ENCODE peak calls at places on chromosomes 13 and 19, in four cellular contexts. A is foreskin keratinocyte; L is naive thymus-derived CD8-positive, alpha-beta T cell; Q is left cardiac atrium. P is an unnamed sample.

GRCh38 chr13:29858667-29859066 is 8.2 kb upstream of the UBL3 start:
- ATAC-seq in A (no peak), L (no peak), Q (no peak), P (no peak)

GRCh38 chr19:51086153-51086850 is 3.6 kb upstream of the KLK14 start:
- ATAC-seq in A (no peak), L (no peak), Q (no peak), P (no peak)

GRCh38 chr13:40895715-40896184 is 106.3 kb downstream of the SLC25A15 start:
- ATAC-seq in A (no peak), L (no peak), Q (no peak), P (no peak)

GRCh38 chr19:2726160-2726855 is 5.1 kb upstream of the DIRAS1 start:
- ATAC-seq in A (no peak), L (no peak), Q (no peak), P (no peak)

GRCh38 chr13:109425821-109426689 is 360.3 kb downstream of the IRS2 start:
- ATAC-seq in A (no peak), L (no peak), Q (no peak), P (no peak)

GRCh38 chr19:49515767-49516166 is 3.3 kb downstream of the FCGRT start:
- ATAC-seq in A (no peak), L (no peak), Q (peak), P (no peak)

GRCh38 chr19:2253106-2254051 is 2.8 kb downstream of the JSRP1 start:
- ATAC-seq in A (no peak), L (peak), Q (no peak), P (no peak)

GRCh38 chr13:91553584-91553983 is 155.2 kb downstream of the GPC5 start:
- ATAC-seq in A (no peak), L (no peak), Q (no peak), P (no peak)

GRCh38 chr13:53104120-53104519 is 75.5 kb downstream of the OLFM4 start:
- ATAC-seq in A (no peak), L (no peak), Q (no peak), P (no peak)

GRCh38 chr13:109976206-109976997 is 190.0 kb upstream of the IRS2 start:
- ATAC-seq in A (no peak), L (no peak), Q (peak), P (no peak)

GRCh38 chr19:45294291-45295029 is 28.2 kb downstream of the CKM start:
- ATAC-seq in A (no peak), L (no peak), Q (peak), P (no peak)

GRCh38 chr13:41428155-41428554 is 29.2 kb upstream of the RGCC start:
- ATAC-seq in A (no peak), L (peak), Q (no peak), P (peak)

GRCh38 chr19:2775556-2776430 is 7.3 kb downstream of the SGTA start:
- ATAC-seq in A (no peak), L (peak), Q (peak), P (no peak)

GRCh38 chr13:50990540-50991506 is 81.2 kb downstream of the RNASEH2B start:
- ATAC-seq in A (no peak), L (no peak), Q (peak), P (no peak)

GRCh38 chr13:109706015-109706715 is 80.2 kb downstream of the IRS2 start:
- ATAC-seq in A (no peak), L (no peak), Q (no peak), P (no peak)

GRCh38 chr19:17340871-17341357 is 3.6 kb downstream of the GTPBP3 start:
- ATAC-seq in A (no peak), L (no peak), Q (no peak), P (no peak)

GRCh38 chr19:2827840-2828489 is 8.3 kb downstream of the ZNF554 start:
- ATAC-seq in A (no peak), L (no peak), Q (no peak), P (no peak)

GRCh38 chr19:18961767-18962423 is 20.9 kb upstream of the HOMER3 start:
- ATAC-seq in A (peak), L (peak), Q (no peak), P (peak)

GRCh38 chr13:30751183-30751933 is 16.0 kb downstream of the ALOX5AP start:
- ATAC-seq in A (no peak), L (no peak), Q (no peak), P (no peak)

GRCh38 chr19:47806435-47806834 is 2.1 kb upstream of the TPRX1 start:
- ATAC-seq in A (no peak), L (no peak), Q (no peak), P (no peak)

GRCh38 chr19:575527-576506 is 3.4 kb downstream of the BSG start:
- ATAC-seq in A (peak), L (no peak), Q (peak), P (peak)

GRCh38 chr13:79782541-79783216 is 301.7 kb downstream of the NDFIP2 start:
- ATAC-seq in A (peak), L (no peak), Q (peak), P (peak)

GRCh38 chr13:64453831-64454230 is 2776.3 kb downstream of the PCDH9 start:
- ATAC-seq in A (no peak), L (no peak), Q (no peak), P (peak)

GRCh38 chr13:48749144-48749543 is 95.4 kb downstream of the CYSLTR2 start:
- ATAC-seq in A (peak), L (no peak), Q (peak), P (peak)

GRCh38 chr13:30696278-30697176 is 38.8 kb upstream of the ALOX5AP start:
- ATAC-seq in A (no peak), L (no peak), Q (peak), P (no peak)

GRCh38 chr19:51461723-51462161 is 3.5 kb upstream of the SIGLEC8 start:
- ATAC-seq in A (no peak), L (no peak), Q (peak), P (no peak)

GRCh38 chr13:76020421-76020955 is 384.4 kb downstream of the LMO7 start:
- ATAC-seq in A (no peak), L (no peak), Q (no peak), P (no peak)

GRCh38 chr13:34722931-34723330 is 219.1 kb upstream of the NBEA start:
- ATAC-seq in A (no peak), L (no peak), Q (no peak), P (no peak)

GRCh38 chr19:7251502-7251901 is 42.7 kb downstream of the INSR start:
- ATAC-seq in A (no peak), L (no peak), Q (no peak), P (no peak)

GRCh38 chr19:5775668-5776309 is 8.8 kb downstream of the PRR22 start:
- ATAC-seq in A (no peak), L (no peak), Q (no peak), P (peak)

GRCh38 chr13:77990973-77991372 is 72.3 kb upstream of the EDNRB start:
- ATAC-seq in A (no peak), L (no peak), Q (no peak), P (no peak)

GRCh38 chr13:99040536-99041141 is 62.8 kb upstream of the DOCK9 start:
- ATAC-seq in A (no peak), L (no peak), Q (no peak), P (no peak)

GRCh38 chr19:43640424-43640757 is 741 bp upstream of the CADM4 start:
- ATAC-seq in A (no peak), L (no peak), Q (no peak), P (no peak)

GRCh38 chr19:50790365-50790825 is at the start of gene ACP4:
- ATAC-seq in A (no peak), L (no peak), Q (no peak), P (no peak)

GRCh38 chr19:1736916-1737315 is 16.4 kb upstream of the ONECUT3 start:
- ATAC-seq in A (no peak), L (no peak), Q (no peak), P (no peak)

GRCh38 chr19:12784394-12784870 is 6.9 kb upstream of the JUNB start:
- ATAC-seq in A (peak), L (peak), Q (no peak), P (no peak)